ENCODE peak calls at places on chromosomes 7 and 10, in five cellular contexts. Q, Y, I, V and K are unnamed samples.

GRCh38 chr7:148700693-148701092 is 2.0 kb downstream of the CUL1 start:
- DNase-seq in Q (peak), V (no peak), Y (no peak), I (no peak), K (no peak)

GRCh38 chr7:101507791-101508252 is 121.3 kb downstream of the MYL10 start:
- DNase-seq in I (no peak), V (peak), Y (no peak), Q (peak), K (peak)

GRCh38 chr10:99370993-99371392 is 41.8 kb downstream of the CNNM1 start:
- DNase-seq in Q (peak), V (peak), I (no peak), Y (no peak), K (peak)

GRCh38 chr10:4688168-4688567 is 137.8 kb upstream of the AKR1E2 start:
- DNase-seq in Q (no peak), V (no peak), I (no peak), Y (no peak), K (no peak)

GRCh38 chr7:35905555-35905954 is 104.7 kb downstream of the SEPTIN7 start:
- DNase-seq in Y (no peak), Q (no peak), V (no peak), I (no peak), K (no peak)

GRCh38 chr7:13834328-13834761 is 155.1 kb downstream of the ETV1 start:
- DNase-seq in Q (no peak), I (no peak), V (no peak), Y (no peak), K (no peak)

GRCh38 chr10:68261132-68261856 is 29.4 kb upstream of the ATOH7 start:
- DNase-seq in V (peak), Q (no peak), Y (no peak), I (no peak), K (no peak)

GRCh38 chr7:98233241-98234070 is 18.6 kb downstream of the TECPR1 start:
- DNase-seq in V (no peak), Q (no peak), I (no peak), Y (no peak), K (no peak)

GRCh38 chr7:2002561-2003450 is 229.9 kb downstream of the MAD1L1 start:
- DNase-seq in Y (no peak), I (no peak), Q (no peak), V (no peak), K (no peak)

GRCh38 chr10:77160679-77161078 is 476.9 kb downstream of the KCNMA1 start:
- DNase-seq in I (no peak), V (no peak), Y (no peak), Q (no peak), K (no peak)

GRCh38 chr7:88102686-88103085 is 117.2 kb downstream of the SRI start:
- DNase-seq in I (no peak), V (no peak), Q (no peak), Y (no peak), K (no peak)

GRCh38 chr7:138937484-138937883 is 43.7 kb downstream of the KIAA1549 start:
- DNase-seq in V (no peak), Q (no peak), I (no peak), Y (no peak), K (no peak)

GRCh38 chr7:105830405-105831218 is 45.8 kb downstream of the ATXN7L1 start:
- DNase-seq in V (peak), Y (no peak), Q (no peak), I (no peak), K (peak)

GRCh38 chr7:35793225-35793579 is 7.7 kb upstream of the SEPTIN7 start:
- DNase-seq in Q (no peak), V (no peak), Y (no peak), I (no peak), K (no peak)

GRCh38 chr7:96825285-96825684 is 115.6 kb upstream of the SEM1 start:
- DNase-seq in Y (no peak), V (no peak), I (no peak), Q (no peak), K (no peak)

GRCh38 chr10:113093188-113094113 is 143.4 kb downstream of the TCF7L2 start:
- DNase-seq in Q (no peak), V (peak), Y (no peak), I (peak), K (peak)

GRCh38 chr7:7216279-7216678 is 33.9 kb downstream of the C1GALT1 start:
- DNase-seq in I (no peak), Q (no peak), V (no peak), Y (no peak), K (no peak)

GRCh38 chr7:140639366-140640053 is 1.1 kb downstream of the DENND2A start:
- DNase-seq in I (no peak), V (no peak), Q (no peak), Y (no peak), K (no peak)
- H2AFZ ChIP-seq in I (no peak), V (no peak), Q (no peak), Y (no peak), K (no peak)

GRCh38 chr7:155343661-155344121 is 46.0 kb downstream of the INSIG1 start:
- DNase-seq in Q (no peak), V (no peak), I (no peak), Y (no peak), K (no peak)
- TF ChIP-seq CEBPB in Q (no peak), V (no peak), I (no peak), Y (no peak), K (no peak)

GRCh38 chr7:51249187-51249945 is 67.2 kb downstream of the COBL start:
- DNase-seq in Y (no peak), V (no peak), Q (no peak), I (no peak), K (peak)
- TF ChIP-seq SIN3A in Y (no peak), V (no peak), Q (no peak), I (no peak), K (no peak)

GRCh38 chr7:151549644-151550043 is 29.9 kb upstream of the RHEB start:
- DNase-seq in Y (no peak), Q (no peak), I (no peak), V (no peak), K (no peak)

GRCh38 chr7:151552352-151553028 is 32.8 kb upstream of the RHEB start:
- DNase-seq in I (no peak), V (no peak), Y (no peak), Q (no peak), K (no peak)

GRCh38 chr7:151549083-151549482 is 29.4 kb upstream of the RHEB start:
- DNase-seq in Y (no peak), Q (no peak), I (no peak), V (no peak), K (no peak)

GRCh38 chr7:151551820-151552219 is 32.1 kb upstream of the RHEB start:
- DNase-seq in Q (no peak), I (no peak), Y (no peak), V (no peak), K (no peak)

GRCh38 chr7:151550601-151551286 is 31.0 kb upstream of the RHEB start:
- DNase-seq in Q (no peak), V (peak), Y (no peak), I (no peak), K (no peak)
- H2AFZ ChIP-seq in Q (no peak), V (no peak), Y (no peak), I (no peak), K (no peak)

GRCh38 chr10:21976739-21977138 is 26.8 kb downstream of the DNAJC1 start:
- DNase-seq in I (no peak), V (no peak), Q (no peak), Y (peak), K (no peak)
- TF ChIP-seq CEBPB in I (no peak), V (no peak), Q (no peak), Y (no peak), K (no peak)